ENCODE peak calls at places on chromosomes 11 and 22, in four cellular contexts. One of them, this sample, is unnamed.
A peak's percentile ranks its signal among the peaks of the same experiment; 100 is the strongest.

GRCh38 chr22:48498526-48499331 is 1328.9 kb downstream of the BRD1 start:
- DNase-seq in CD8-positive, alpha-beta memory T cell: peak; percentile 29
- DNase-seq in heart left ventricle: no peak
- DNase-seq in tibial artery: no peak
- DNase-seq in this sample: no peak

GRCh38 chr11:121439337-121439736 is 12.8 kb upstream of the SORL1 start:
- DNase-seq in CD8-positive, alpha-beta memory T cell: no peak
- DNase-seq in heart left ventricle: no peak
- DNase-seq in tibial artery: no peak
- DNase-seq in this sample: no peak

GRCh38 chr11:134727204-134727603 is 315.2 kb upstream of the B3GAT1 start:
- DNase-seq in CD8-positive, alpha-beta memory T cell: no peak
- DNase-seq in heart left ventricle: no peak
- DNase-seq in tibial artery: no peak
- DNase-seq in this sample: no peak

GRCh38 chr11:19961225-19961624 is 199.1 kb downstream of the DBX1 start:
- DNase-seq in CD8-positive, alpha-beta memory T cell: no peak
- DNase-seq in heart left ventricle: no peak
- DNase-seq in tibial artery: no peak
- DNase-seq in this sample: no peak

GRCh38 chr11:105793092-105793491 is 183.2 kb downstream of the GRIA4 start:
- DNase-seq in CD8-positive, alpha-beta memory T cell: no peak
- DNase-seq in heart left ventricle: no peak
- DNase-seq in tibial artery: no peak
- DNase-seq in this sample: no peak

GRCh38 chr22:28297504-28297903 is 378.4 kb upstream of the PITPNB start:
- DNase-seq in CD8-positive, alpha-beta memory T cell: no peak
- DNase-seq in heart left ventricle: no peak
- DNase-seq in tibial artery: no peak
- DNase-seq in this sample: no peak

GRCh38 chr11:12143461-12144258 is 33.3 kb downstream of the MICAL2 start:
- DNase-seq in CD8-positive, alpha-beta memory T cell: no peak
- DNase-seq in heart left ventricle: no peak
- DNase-seq in tibial artery: peak; percentile 48
- DNase-seq in this sample: peak; percentile 85

GRCh38 chr11:95711162-95711944 is 78.2 kb downstream of the FAM76B start:
- DNase-seq in CD8-positive, alpha-beta memory T cell: no peak
- DNase-seq in heart left ventricle: no peak
- DNase-seq in tibial artery: no peak
- DNase-seq in this sample: no peak

GRCh38 chr22:28896611-28897010 is 13.2 kb downstream of the ZNRF3 start:
- DNase-seq in CD8-positive, alpha-beta memory T cell: no peak
- DNase-seq in heart left ventricle: no peak
- DNase-seq in tibial artery: no peak
- DNase-seq in this sample: no peak

GRCh38 chr11:122671270-122671906 is 15.9 kb downstream of the UBASH3B start:
- DNase-seq in CD8-positive, alpha-beta memory T cell: no peak
- DNase-seq in heart left ventricle: no peak
- DNase-seq in tibial artery: no peak
- DNase-seq in this sample: no peak

GRCh38 chr11:119318240-119319135 is 1.6 kb upstream of the MCAM start:
- DNase-seq in CD8-positive, alpha-beta memory T cell: no peak
- DNase-seq in heart left ventricle: peak; percentile 70
- DNase-seq in tibial artery: peak; percentile 85
- DNase-seq in this sample: peak; percentile 55

GRCh38 chr11:130208241-130209127 is 48.9 kb downstream of the ST14 start:
- DNase-seq in CD8-positive, alpha-beta memory T cell: no peak
- DNase-seq in heart left ventricle: no peak
- DNase-seq in tibial artery: no peak
- DNase-seq in this sample: peak; percentile 39

GRCh38 chr22:29308791-29309262 is 2.4 kb downstream of the GAS2L1 start:
- DNase-seq in CD8-positive, alpha-beta memory T cell: no peak
- DNase-seq in heart left ventricle: no peak
- DNase-seq in tibial artery: peak; percentile 70
- DNase-seq in this sample: peak; percentile 28

GRCh38 chr11:7688238-7688826 is 15.0 kb upstream of the CYB5R2 start:
- DNase-seq in CD8-positive, alpha-beta memory T cell: no peak
- DNase-seq in heart left ventricle: no peak
- DNase-seq in tibial artery: no peak
- DNase-seq in this sample: no peak

GRCh38 chr22:30990675-30991074 is 21.6 kb downstream of the TUG1 start:
- DNase-seq in CD8-positive, alpha-beta memory T cell: no peak
- DNase-seq in heart left ventricle: no peak
- DNase-seq in tibial artery: no peak
- DNase-seq in this sample: no peak

GRCh38 chr11:77020751-77021150 is 13.4 kb upstream of the B3GNT6 start:
- DNase-seq in CD8-positive, alpha-beta memory T cell: no peak
- DNase-seq in heart left ventricle: no peak
- DNase-seq in tibial artery: no peak
- DNase-seq in this sample: no peak

GRCh38 chr11:124602193-124602592 is 9.0 kb upstream of the PANX3 start:
- DNase-seq in CD8-positive, alpha-beta memory T cell: no peak
- DNase-seq in heart left ventricle: no peak
- DNase-seq in tibial artery: no peak
- DNase-seq in this sample: no peak

GRCh38 chr11:33701302-33701701 is 676 bp upstream of the C11orf91 start:
- DNase-seq in CD8-positive, alpha-beta memory T cell: no peak
- DNase-seq in heart left ventricle: no peak
- DNase-seq in tibial artery: no peak
- DNase-seq in this sample: no peak

GRCh38 chr11:79507726-79508125 is 66.9 kb upstream of the TENM4 start:
- DNase-seq in CD8-positive, alpha-beta memory T cell: no peak
- DNase-seq in heart left ventricle: no peak
- DNase-seq in tibial artery: no peak
- DNase-seq in this sample: no peak

GRCh38 chr11:131597875-131598274 is 227.5 kb downstream of the NTM start:
- DNase-seq in CD8-positive, alpha-beta memory T cell: no peak
- DNase-seq in heart left ventricle: no peak
- DNase-seq in tibial artery: no peak
- DNase-seq in this sample: no peak

GRCh38 chr11:131601586-131601985 is 231.2 kb downstream of the NTM start:
- DNase-seq in CD8-positive, alpha-beta memory T cell: no peak
- DNase-seq in heart left ventricle: no peak
- DNase-seq in tibial artery: no peak
- DNase-seq in this sample: no peak

GRCh38 chr11:131598305-131598704 is 227.9 kb downstream of the NTM start:
- DNase-seq in CD8-positive, alpha-beta memory T cell: no peak
- DNase-seq in heart left ventricle: no peak
- DNase-seq in tibial artery: no peak
- DNase-seq in this sample: no peak

GRCh38 chr11:131595812-131596211 is 225.4 kb downstream of the NTM start:
- DNase-seq in CD8-positive, alpha-beta memory T cell: no peak
- DNase-seq in heart left ventricle: no peak
- DNase-seq in tibial artery: no peak
- DNase-seq in this sample: no peak

DNA sequence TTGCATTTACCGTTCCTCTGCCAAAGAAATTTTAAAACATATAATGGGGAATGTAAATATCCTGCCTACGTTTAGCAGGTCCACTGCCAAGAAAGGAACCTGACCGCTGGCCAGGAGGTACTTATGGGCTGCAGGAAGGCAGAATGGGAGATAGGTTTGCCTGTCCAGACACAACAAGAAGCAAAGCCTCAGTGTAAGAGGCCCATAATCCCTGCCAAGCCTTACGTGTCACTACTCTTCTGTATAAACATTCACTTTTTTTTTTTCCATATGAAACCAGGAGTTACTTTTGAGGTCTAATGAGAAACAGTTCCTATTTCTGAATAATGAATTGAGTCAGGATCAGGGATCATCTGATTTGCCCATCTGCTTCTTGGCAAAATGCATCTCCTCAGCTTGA is 230.2 kb downstream of the NTM start:
- DNase-seq in CD8-positive, alpha-beta memory T cell: no peak
- DNase-seq in heart left ventricle: no peak
- DNase-seq in tibial artery: no peak
- DNase-seq in this sample: no peak
- H3K36me3 ChIP-seq in CD8-positive, alpha-beta memory T cell: no peaks in the 10 kb centered on the region
- H3K36me3 ChIP-seq in heart left ventricle: no peaks in the 10 kb centered on the region
- H3K36me3 ChIP-seq in tibial artery: no peaks in the 10 kb centered on the region
- H3K36me3 ChIP-seq in this sample: no peaks in the 10 kb centered on the region

GRCh38 chr11:70204466-70204799 is 1.3 kb downstream of the FADD start:
- DNase-seq in CD8-positive, alpha-beta memory T cell: no peak
- DNase-seq in heart left ventricle: no peak
- DNase-seq in tibial artery: no peak
- DNase-seq in this sample: no peak
- H3K36me3 ChIP-seq in CD8-positive, alpha-beta memory T cell: peaks cover 36% of the 10 kb centered on the region
- H3K36me3 ChIP-seq in heart left ventricle: peaks cover 45% of the 10 kb centered on the region
- H3K36me3 ChIP-seq in tibial artery: peaks cover 40% of the 10 kb centered on the region
- H3K36me3 ChIP-seq in this sample: peaks cover 7% of the 10 kb centered on the region

DNA sequence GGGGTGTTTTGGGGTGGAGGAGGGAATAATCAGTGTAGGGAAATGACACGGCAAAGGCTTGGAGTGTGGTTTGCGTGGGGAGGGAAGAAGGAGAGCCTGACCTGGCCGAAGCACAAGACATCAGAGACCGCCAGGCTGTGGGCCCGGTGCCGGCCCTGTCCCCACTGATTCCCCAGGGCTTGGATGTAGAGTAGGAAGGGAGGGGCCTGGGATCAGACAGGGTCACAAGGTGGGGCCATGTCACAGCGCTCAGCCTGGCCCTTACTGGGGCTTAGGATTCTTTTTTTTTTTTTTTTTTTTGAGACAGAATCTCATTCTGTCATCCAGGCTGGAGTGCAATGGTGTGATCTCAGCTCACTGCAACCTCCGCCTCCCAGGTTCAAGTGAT is 9.8 kb downstream of the PICK1 start:
- DNase-seq in CD8-positive, alpha-beta memory T cell: no peak
- DNase-seq in heart left ventricle: peak; percentile 27
- DNase-seq in tibial artery: no peak
- DNase-seq in this sample: no peak
- H3K36me3 ChIP-seq in CD8-positive, alpha-beta memory T cell: peaks cover 6% of the 10 kb centered on the region
- H3K36me3 ChIP-seq in heart left ventricle: peaks cover 59% of the 10 kb centered on the region
- H3K36me3 ChIP-seq in tibial artery: peaks cover 35% of the 10 kb centered on the region
- H3K36me3 ChIP-seq in this sample: no peaks in the 10 kb centered on the region

DNA sequence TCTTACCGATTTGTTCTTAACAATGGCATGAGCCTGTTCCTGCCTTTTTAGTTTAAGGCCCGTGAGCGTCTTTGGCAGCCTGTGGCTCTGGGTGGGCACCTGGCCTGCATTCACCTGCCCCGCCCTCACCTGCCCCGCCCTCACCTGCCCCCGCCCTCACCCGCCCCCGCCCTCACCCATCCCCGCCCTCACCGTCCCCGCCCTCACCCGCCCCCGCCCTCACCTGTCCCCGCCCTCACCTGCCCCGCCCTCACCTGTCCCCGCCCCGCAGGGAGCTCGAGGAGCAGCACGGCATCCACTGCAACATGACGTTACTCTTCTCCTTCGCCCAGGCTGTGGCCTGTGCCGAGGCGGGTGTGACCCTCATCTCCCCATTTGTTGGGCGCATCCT is 14.2 kb downstream of the GATD1 start:
- DNase-seq in CD8-positive, alpha-beta memory T cell: no peak
- DNase-seq in heart left ventricle: no peak
- DNase-seq in tibial artery: no peak
- DNase-seq in this sample: peak; percentile 65
- H3K36me3 ChIP-seq in CD8-positive, alpha-beta memory T cell: peaks cover 33% of the 10 kb centered on the region
- H3K36me3 ChIP-seq in heart left ventricle: peaks cover 89% of the 10 kb centered on the region
- H3K36me3 ChIP-seq in tibial artery: peaks cover 79% of the 10 kb centered on the region
- H3K36me3 ChIP-seq in this sample: peaks cover 15% of the 10 kb centered on the region

DNA sequence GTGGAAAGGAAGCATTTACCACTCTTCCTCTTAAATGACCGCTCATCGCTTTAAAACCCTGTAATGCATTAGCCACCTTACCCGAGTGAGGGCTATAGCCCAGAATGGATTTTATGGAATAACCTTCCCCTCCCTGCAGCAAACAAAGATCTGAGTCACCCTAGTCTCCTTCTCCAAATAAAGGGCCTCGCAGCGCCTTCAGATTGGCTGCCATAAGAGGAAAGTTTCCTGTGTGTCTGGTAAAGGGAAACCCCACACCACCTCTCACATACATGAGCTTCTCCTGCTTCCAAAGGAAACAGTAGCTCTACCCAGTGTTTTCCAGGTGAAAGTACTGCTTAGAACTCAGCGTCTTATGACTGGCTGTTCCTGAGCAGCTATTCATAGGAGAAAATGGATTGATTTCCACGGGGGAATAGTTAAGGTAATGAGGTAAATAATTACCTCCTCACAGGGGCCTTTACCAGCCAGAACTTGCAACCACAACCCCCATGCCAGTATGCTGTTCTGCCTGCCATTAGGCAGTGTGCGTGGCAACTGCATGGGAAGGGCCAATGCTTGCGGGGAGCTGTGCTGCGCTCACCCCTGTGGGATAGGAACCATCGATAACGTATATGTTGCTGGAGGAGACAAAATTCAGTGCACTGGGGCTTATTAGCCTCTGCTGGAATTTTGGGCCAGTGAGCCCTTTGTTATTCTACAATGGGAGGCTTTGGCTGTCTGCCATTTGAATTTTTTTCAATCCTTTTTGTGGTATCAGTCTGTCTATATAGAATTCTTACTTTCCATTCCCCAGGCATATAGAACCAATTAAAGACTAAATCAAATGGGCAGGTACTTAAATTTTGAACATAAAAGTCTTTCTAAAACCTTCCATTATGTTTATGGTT is 47.5 kb downstream of the PPP2R1B start:
- DNase-seq in CD8-positive, alpha-beta memory T cell: no peak
- DNase-seq in heart left ventricle: no peak
- DNase-seq in tibial artery: no peak
- DNase-seq in this sample: peak; percentile 41
- H3K36me3 ChIP-seq in CD8-positive, alpha-beta memory T cell: peaks cover 36% of the 10 kb centered on the region
- H3K36me3 ChIP-seq in heart left ventricle: peaks cover 77% of the 10 kb centered on the region
- H3K36me3 ChIP-seq in tibial artery: peaks cover 43% of the 10 kb centered on the region
- H3K36me3 ChIP-seq in this sample: peaks cover 12% of the 10 kb centered on the region

GRCh38 chr11:65040520-65041205 is 347 bp upstream of the SAC3D1 start:
- DNase-seq in CD8-positive, alpha-beta memory T cell: peak; percentile 91
- DNase-seq in heart left ventricle: peak; percentile 93
- DNase-seq in tibial artery: peak; percentile 93
- DNase-seq in this sample: peak; percentile 98

GRCh38 chr11:65034423-65034822 is 6.6 kb upstream of the SAC3D1 start:
- DNase-seq in CD8-positive, alpha-beta memory T cell: no peak
- DNase-seq in heart left ventricle: no peak
- DNase-seq in tibial artery: no peak
- DNase-seq in this sample: no peak

GRCh38 chr11:65032216-65032615 is 5.0 kb downstream of the SNX15 start:
- DNase-seq in CD8-positive, alpha-beta memory T cell: no peak
- DNase-seq in heart left ventricle: no peak
- DNase-seq in tibial artery: no peak
- DNase-seq in this sample: no peak

GRCh38 chr11:65036931-65037330 is 4.1 kb upstream of the SAC3D1 start:
- DNase-seq in CD8-positive, alpha-beta memory T cell: no peak
- DNase-seq in heart left ventricle: peak; percentile 73
- DNase-seq in tibial artery: peak; percentile 84
- DNase-seq in this sample: no peak

DNA sequence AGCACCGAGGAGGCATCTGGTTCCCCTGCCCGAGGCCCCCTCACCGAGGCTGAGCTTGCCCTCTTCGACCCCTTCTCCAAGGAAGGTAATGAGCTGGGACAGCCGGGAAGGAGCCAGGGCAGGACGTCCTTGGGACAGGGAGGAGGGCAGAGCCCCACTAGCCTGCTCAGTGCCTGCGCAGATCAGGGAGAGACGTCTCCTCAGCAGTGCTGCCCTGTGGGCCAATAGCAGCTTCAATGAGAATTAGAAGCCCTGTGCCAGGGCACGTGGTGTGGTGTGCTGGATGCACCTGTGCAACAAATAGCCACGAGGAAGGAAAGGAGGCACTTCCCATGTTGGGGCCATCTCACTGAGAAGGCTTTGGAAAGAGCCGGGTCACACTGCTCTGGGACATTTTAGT is 5.4 kb upstream of the SAC3D1 start:
- DNase-seq in CD8-positive, alpha-beta memory T cell: no peak
- DNase-seq in heart left ventricle: no peak
- DNase-seq in tibial artery: no peak
- DNase-seq in this sample: no peak
- H3K36me3 ChIP-seq in CD8-positive, alpha-beta memory T cell: peaks cover 13% of the 10 kb centered on the region
- H3K36me3 ChIP-seq in heart left ventricle: peaks cover 69% of the 10 kb centered on the region
- H3K36me3 ChIP-seq in tibial artery: peaks cover 65% of the 10 kb centered on the region
- H3K36me3 ChIP-seq in this sample: no peaks in the 10 kb centered on the region